ENCODE peak calls at places on chromosomes 4 and X, in five cellular contexts. X is astrocyte, B is breast epithelium, S is tibial artery, U is HepG2. I is an unnamed sample.

GRCh38 chr4:37561803-37562207 is 124.4 kb downstream of the RELL1 start:
- DNase-seq in S (no peak), B (no peak), X (peak; percentile 91), U (peak; percentile 25), I (peak; percentile 79)

GRCh38 chrX:27619975-27620374 is 29.8 kb downstream of the DCAF8L2 start:
- DNase-seq in B (no peak), X (no peak), S (no peak), U (peak; percentile 5), I (no peak)

GRCh38 chrX:17644001-17644400 is 93.3 kb upstream of the SCML1 start:
- DNase-seq in X (no peak), B (no peak), S (no peak), U (no peak), I (no peak)

GRCh38 chrX:72018277-72019112 is 107.8 kb downstream of the NHSL2 start:
- DNase-seq in X (peak; percentile 80), S (peak; percentile 94), U (peak; percentile 47), B (peak; percentile 81), I (peak; percentile 93)

GRCh38 chrX:97446298-97446882 is 562.7 kb downstream of the RPA4 start:
- DNase-seq in U (no peak), B (no peak), S (no peak), X (peak; percentile 1), I (no peak)

GRCh38 chrX:46235778-46236177 is 309.4 kb downstream of the ZNF674 start:
- DNase-seq in X (no peak), B (no peak), S (no peak), U (no peak), I (no peak)

GRCh38 chr4:124044867-124045266 is 648.3 kb downstream of the SPRY1 start:
- DNase-seq in B (no peak), U (peak; percentile 3), S (no peak), X (no peak), I (no peak)

GRCh38 chr4:109303141-109303499 is 662 bp upstream of the COL25A1 start:
- DNase-seq in B (no peak), U (no peak), X (peak; percentile 25), S (no peak), I (no peak)

GRCh38 chrX:108415891-108416290 is 22.3 kb downstream of the COL4A6 start:
- DNase-seq in X (peak; percentile 55), U (no peak), S (no peak), B (no peak), I (no peak)

GRCh38 chr4:87555751-87556619 is 26.8 kb upstream of the SPARCL1 start:
- DNase-seq in U (no peak), B (no peak), S (peak; percentile 67), X (peak; percentile 86), I (peak; percentile 87)

GRCh38 chrX:82031250-82031649 is 829.3 kb downstream of the SH3BGRL start:
- DNase-seq in S (no peak), X (no peak), B (no peak), U (no peak), I (no peak)
- H3K4me3 ChIP-seq in S (no peak overlapping the region), X (no peak overlapping the region), B (no peak overlapping the region), U (no peak overlapping the region), I (no peak overlapping the region)

GRCh38 chrX:75154871-75155270 is 1.2 kb downstream of the ABCB7 start:
- DNase-seq in X (no peak), B (no peak), S (no peak), U (no peak), I (no peak)
- H3K4me3 ChIP-seq in X (no peak overlapping the region), B (peak overlapping the region; percentile 75), S (no peak overlapping the region), U (no peak overlapping the region), I (peak overlapping the region; percentile 70)

GRCh38 chr4:169133932-169134331 is 123.9 kb upstream of the CBR4 start:
- DNase-seq in X (no peak), B (peak; percentile 56), U (peak; percentile 35), S (peak; percentile 68), I (no peak)
- H3K4me3 ChIP-seq in X (no peak overlapping the region), B (no peak overlapping the region), U (no peak overlapping the region), S (no peak overlapping the region), I (no peak overlapping the region)

GRCh38 chr4:101127176-101127790 is 220.0 kb downstream of the PPP3CA start:
- DNase-seq in X (no peak), U (no peak), B (no peak), S (no peak), I (no peak)

GRCh38 chr4:101126044-101126443 is 221.3 kb downstream of the PPP3CA start:
- DNase-seq in X (peak; percentile 73), U (no peak), S (no peak), B (no peak), I (no peak)

GRCh38 chr4:101122019-101122418 is 225.3 kb downstream of the PPP3CA start:
- DNase-seq in X (no peak), B (no peak), U (no peak), S (no peak), I (no peak)

GRCh38 chr4:101123231-101123630 is 224.1 kb downstream of the PPP3CA start:
- DNase-seq in X (peak; percentile 49), B (no peak), S (no peak), U (no peak), I (no peak)

GRCh38 chr4:101125045-101125713 is 222.1 kb downstream of the PPP3CA start:
- DNase-seq in U (no peak), B (no peak), S (no peak), X (no peak), I (no peak)
- H3K4me3 ChIP-seq in U (no peak overlapping the region), B (no peak overlapping the region), S (no peak overlapping the region), X (no peak overlapping the region), I (no peak overlapping the region)

GRCh38 chr4:48484494-48485168 is 1.5 kb downstream of the SLC10A4 start:
- DNase-seq in B (no peak), U (no peak), X (no peak), S (no peak), I (no peak)

GRCh38 chr4:48481581-48481980 is 1.6 kb upstream of the SLC10A4 start:
- DNase-seq in U (no peak), S (no peak), X (no peak), B (no peak), I (no peak)

GRCh38 chr4:48483777-48484493 is 792 bp downstream of the SLC10A4 start:
- DNase-seq in B (no peak), X (no peak), S (no peak), U (no peak), I (no peak)

GRCh38 chr4:48478273-48478672 is 4.9 kb upstream of the SLC10A4 start:
- DNase-seq in S (no peak), U (no peak), X (no peak), B (no peak), I (no peak)

DNA sequence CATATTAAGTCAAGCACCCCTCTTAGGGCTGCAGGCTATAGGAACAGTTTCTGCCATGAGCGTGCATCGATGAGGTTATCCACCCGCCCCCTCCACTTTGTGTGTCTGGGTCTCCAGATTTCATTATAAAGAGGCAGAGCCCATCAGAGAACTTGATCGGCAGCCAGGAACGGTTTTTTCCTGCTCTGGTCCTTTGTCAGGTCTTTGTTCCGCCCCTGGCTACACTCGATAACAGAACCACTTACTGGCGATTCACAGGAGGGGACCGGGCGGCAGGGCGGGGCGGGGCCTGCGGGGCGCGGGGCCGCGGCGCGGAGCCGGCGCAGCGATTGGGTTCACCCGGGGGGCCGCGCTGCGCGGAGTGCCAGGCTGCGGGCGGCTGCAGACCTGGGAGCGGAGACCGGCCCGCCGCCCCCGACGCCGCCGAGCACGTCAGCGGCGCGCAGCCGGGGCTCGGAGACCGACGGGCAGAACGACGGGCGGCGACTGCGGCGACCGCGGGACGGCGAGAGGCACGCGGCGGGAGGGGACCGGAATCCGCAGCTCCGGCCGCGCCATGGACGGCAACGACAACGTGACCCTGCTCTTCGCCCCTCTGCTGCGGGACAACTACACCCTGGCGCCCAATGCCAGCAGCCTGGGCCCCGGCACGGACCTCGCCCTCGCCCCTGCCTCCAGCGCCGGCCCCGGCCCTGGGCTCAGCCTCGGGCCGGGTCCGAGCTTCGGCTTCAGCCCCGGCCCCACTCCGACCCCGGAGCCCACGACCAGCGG is at the start of gene SLC10A4:
- DNase-seq in S (no peak), X (no peak), U (no peak), B (no peak), I (no peak)
- H3K4me3 ChIP-seq in S (peak within 1 kb of the TSS; percentile 47), X (peak within 1 kb of the TSS; percentile 18), U (peak within 1 kb of the TSS; percentile 52), B (peak within 1 kb of the TSS; percentile 66), I (peak within 1 kb of the TSS; percentile 32)

DNA sequence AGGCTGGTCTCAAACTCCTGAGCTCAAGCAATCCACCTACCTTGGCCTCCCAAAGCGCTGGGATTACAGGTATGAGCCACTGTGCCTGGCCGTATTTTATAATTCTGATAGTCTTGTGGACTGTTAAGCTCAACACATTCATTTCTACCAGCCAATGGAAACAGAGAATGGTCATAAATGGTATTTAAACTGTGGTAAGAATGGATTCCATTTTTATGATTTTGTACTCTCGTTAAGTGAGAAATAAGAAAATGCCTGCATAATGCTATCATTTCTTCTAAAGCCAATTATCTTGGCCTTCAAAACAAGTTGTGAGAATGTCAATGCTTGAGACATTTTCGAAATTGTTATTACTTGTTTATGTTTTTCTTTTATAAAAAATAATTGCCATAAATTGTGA is 321.0 kb downstream of the IL15 start:
- DNase-seq in S (no peak), X (no peak), B (no peak), U (no peak), I (no peak)
- H3K4me3 ChIP-seq in S (no peak overlapping the region), X (no peak overlapping the region), B (no peak overlapping the region), U (no peak overlapping the region), I (no peak overlapping the region)

GRCh38 chrX:119273807-119274192 is 37.7 kb downstream of the PGRMC1 start:
- DNase-seq in B (no peak), X (no peak), U (no peak), S (no peak), I (no peak)
- H3K4me3 ChIP-seq in B (peak overlapping the region; percentile 49), X (peak overlapping the region; percentile 3), U (no peak overlapping the region), S (no peak overlapping the region), I (peak overlapping the region; percentile 20)

DNA sequence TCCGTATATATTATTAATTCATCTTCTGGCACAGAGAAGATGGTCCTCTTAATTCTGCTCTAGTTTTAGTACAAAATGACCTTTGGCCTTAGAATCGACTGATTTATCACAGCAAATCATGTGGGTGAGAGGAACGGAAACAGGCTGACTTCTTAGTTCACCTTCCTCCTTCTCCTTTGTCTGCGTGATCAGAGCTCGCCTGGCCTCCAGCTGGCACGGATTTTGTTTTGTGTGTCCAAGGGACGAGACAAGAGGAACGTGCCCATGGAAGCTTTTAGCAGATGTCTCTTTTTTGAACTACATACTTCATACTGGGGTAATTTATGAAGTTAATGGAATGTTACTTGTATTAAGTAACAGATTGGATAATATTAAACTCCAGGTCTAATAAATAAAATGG is 82.2 kb upstream of the PACRGL start:
- DNase-seq in X (no peak), U (no peak), B (no peak), S (no peak), I (no peak)
- H3K4me3 ChIP-seq in X (no peak overlapping the region), U (no peak overlapping the region), B (no peak overlapping the region), S (no peak overlapping the region), I (no peak overlapping the region)

I was measured in esophagus muscularis mucosa.